ENCODE peak calls at places on chromosome 20, in six cellular contexts. K is uterus, X is iPS DF 6.9, I is heart left ventricle, S is transverse colon, R is hepatocyte. Z is an unnamed sample.

GRCh38 chr20:46700481-46700880 is 9.0 kb upstream of the SLC2A10 start:
- DNase-seq in K (no peak), X (no peak), I (no peak), S (no peak), R (no peak), Z (no peak)

GRCh38 chr20:22499475-22500174 is 84.7 kb downstream of the FOXA2 start:
- DNase-seq in K (no peak), X (no peak), I (no peak), S (peak), R (no peak), Z (no peak)

GRCh38 chr20:61441537-61441936 is 189.5 kb downstream of the CDH4 start:
- DNase-seq in K (no peak), X (no peak), I (no peak), S (no peak), R (no peak), Z (no peak)

GRCh38 chr20:38685853-38686473 is 38.3 kb upstream of the SLC32A1 start:
- DNase-seq in K (no peak), X (no peak), I (no peak), S (peak), R (peak), Z (no peak)

GRCh38 chr20:24097506-24098245 is 109.1 kb upstream of the GGTLC1 start:
- DNase-seq in K (no peak), X (no peak), I (no peak), S (no peak), R (no peak), Z (no peak)

GRCh38 chr20:8855315-8855714 is 213.6 kb upstream of the PLCB4 start:
- DNase-seq in K (peak), X (no peak), I (peak), S (no peak), R (no peak), Z (no peak)

GRCh38 chr20:17617868-17618672 is 48.2 kb downstream of the DSTN start:
- DNase-seq in K (peak), X (no peak), I (no peak), S (peak), R (no peak), Z (no peak)

GRCh38 chr20:46330072-46330763 is 21.9 kb upstream of the CDH22 start:
- DNase-seq in K (no peak), X (no peak), I (no peak), S (no peak), R (no peak), Z (no peak)

GRCh38 chr20:53448875-53449274 is 144.8 kb downstream of the ZNF217 start:
- DNase-seq in K (no peak), X (no peak), I (no peak), S (no peak), R (no peak), Z (no peak)

GRCh38 chr20:24752612-24753011 is 196.5 kb upstream of the CST7 start:
- DNase-seq in K (no peak), X (no peak), I (no peak), S (no peak), R (no peak), Z (no peak)

GRCh38 chr20:6714202-6714800 is 53.2 kb upstream of the BMP2 start:
- DNase-seq in K (no peak), X (no peak), I (no peak), S (peak), R (peak), Z (no peak)

GRCh38 chr20:50721881-50722281 is 9.5 kb upstream of the PARD6B start:
- DNase-seq in K (peak), X (no peak), I (peak), S (no peak), R (no peak), Z (no peak)

GRCh38 chr20:4074877-4075455 is 59.6 kb upstream of the RNF24 start:
- DNase-seq in K (no peak), X (no peak), I (no peak), S (no peak), R (no peak), Z (no peak)

GRCh38 chr20:43463133-43463863 is 5.6 kb downstream of the SRSF6 start:
- DNase-seq in K (no peak), X (no peak), I (no peak), S (no peak), R (no peak), Z (no peak)

GRCh38 chr20:44030394-44030793 is 115.7 kb downstream of the TOX2 start:
- DNase-seq in K (no peak), X (no peak), I (no peak), S (no peak), R (no peak), Z (no peak)

GRCh38 chr20:16490696-16491095 is 82.6 kb downstream of the KIF16B start:
- DNase-seq in K (no peak), X (no peak), I (no peak), S (no peak), R (no peak), Z (no peak)

GRCh38 chr20:60752741-60753420 is 499.2 kb upstream of the CDH4 start:
- DNase-seq in K (no peak), X (no peak), I (no peak), S (no peak), R (no peak), Z (no peak)

GRCh38 chr20:29741894-29742698 is 1515.4 kb upstream of the DEFB115 start:
- DNase-seq in K (no peak), X (no peak), I (no peak), S (no peak), R (no peak), Z (no peak)

GRCh38 chr20:41482647-41483552 is 116.3 kb upstream of the EMILIN3 start:
- DNase-seq in K (no peak), X (no peak), I (no peak), S (no peak), R (no peak), Z (no peak)

GRCh38 chr20:63736893-63737689 is 627 bp downstream of the LIME1 start:
- DNase-seq in K (peak), X (no peak), I (no peak), S (peak), R (peak), Z (no peak)

GRCh38 chr20:58697867-58698703 is 5.5 kb downstream of the NPEPL1 start:
- DNase-seq in K (no peak), X (no peak), I (peak), S (peak), R (no peak), Z (no peak)

GRCh38 chr20:41617059-41617921 is 887 bp downstream of the CHD6 start:
- DNase-seq in K (peak), X (no peak), I (peak), S (peak), R (peak), Z (no peak)

GRCh38 chr20:19785886-19786285 is 27.8 kb downstream of the RIN2 start:
- DNase-seq in K (no peak), X (no peak), I (peak), S (no peak), R (no peak), Z (no peak)

GRCh38 chr20:19786311-19786710 is 28.3 kb downstream of the RIN2 start:
- DNase-seq in K (peak), X (no peak), I (peak), S (peak), R (no peak), Z (no peak)

GRCh38 chr20:19789009-19789408 is 31.0 kb downstream of the RIN2 start:
- DNase-seq in K (no peak), X (no peak), I (no peak), S (no peak), R (no peak), Z (no peak)

GRCh38 chr20:19785173-19785799 is 27.2 kb downstream of the RIN2 start:
- DNase-seq in K (no peak), X (no peak), I (no peak), S (no peak), R (no peak), Z (no peak)

GRCh38 chr20:19787366-19787765 is 29.3 kb downstream of the RIN2 start:
- DNase-seq in K (no peak), X (no peak), I (no peak), S (no peak), R (no peak), Z (no peak)
- H3K27ac ChIP-seq in K (no peak), X (no peak), I (peak), S (no peak), R (no peak), Z (no peak)

DNA sequence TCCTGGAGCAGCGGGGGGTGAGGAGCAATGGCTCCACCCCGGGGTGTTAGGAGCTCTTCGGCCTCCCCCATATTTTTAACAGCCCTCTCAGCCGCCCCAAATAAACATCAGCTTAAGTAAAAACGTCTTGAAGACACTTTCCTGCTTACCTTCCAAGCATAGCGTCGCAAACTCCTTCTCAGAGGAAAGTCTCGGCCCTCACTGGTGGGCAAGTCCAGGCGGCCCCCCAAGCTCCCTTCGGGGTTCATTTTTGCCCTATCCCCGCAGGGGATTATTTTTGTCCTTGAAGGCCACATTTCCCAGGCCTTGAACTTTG is 892 bp downstream of the RBM38 start:
- DNase-seq in K (no peak), X (no peak), I (no peak), S (no peak), R (no peak), Z (no peak)
- H3K27ac ChIP-seq in K (peak), X (no peak), I (peak), S (peak), R (no peak), Z (peak)

GRCh38 chr20:48765359-48765758 is 62.4 kb downstream of the PREX1 start:
- DNase-seq in K (no peak), X (no peak), I (no peak), S (no peak), R (no peak), Z (no peak)
- H3K27ac ChIP-seq in K (no peak), X (no peak), I (no peak), S (no peak), R (no peak), Z (no peak)

DNA sequence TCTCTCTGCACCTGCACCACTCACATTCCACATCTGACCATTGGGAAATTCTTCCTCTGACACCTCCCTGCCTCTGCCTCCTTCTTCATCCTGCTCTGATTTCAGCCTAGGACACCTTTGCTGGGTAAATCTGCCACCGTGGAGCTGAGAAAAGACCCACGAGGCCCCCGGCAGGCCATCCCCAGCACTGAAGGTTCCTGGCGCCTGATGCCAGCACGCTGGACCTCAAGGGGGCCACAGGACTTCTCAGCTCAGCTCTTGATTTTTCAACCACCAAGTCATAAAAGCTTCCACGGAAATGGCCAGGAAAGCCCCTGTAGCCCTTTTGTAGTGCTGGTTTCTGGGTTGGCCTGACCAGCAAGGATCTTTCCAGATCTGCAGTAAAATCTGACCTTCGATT is 157.7 kb downstream of the BMP7 start:
- DNase-seq in K (no peak), X (no peak), I (no peak), S (no peak), R (no peak), Z (no peak)
- H3K27ac ChIP-seq in K (no peak), X (no peak), I (no peak), S (peak), R (peak), Z (peak)

DNA sequence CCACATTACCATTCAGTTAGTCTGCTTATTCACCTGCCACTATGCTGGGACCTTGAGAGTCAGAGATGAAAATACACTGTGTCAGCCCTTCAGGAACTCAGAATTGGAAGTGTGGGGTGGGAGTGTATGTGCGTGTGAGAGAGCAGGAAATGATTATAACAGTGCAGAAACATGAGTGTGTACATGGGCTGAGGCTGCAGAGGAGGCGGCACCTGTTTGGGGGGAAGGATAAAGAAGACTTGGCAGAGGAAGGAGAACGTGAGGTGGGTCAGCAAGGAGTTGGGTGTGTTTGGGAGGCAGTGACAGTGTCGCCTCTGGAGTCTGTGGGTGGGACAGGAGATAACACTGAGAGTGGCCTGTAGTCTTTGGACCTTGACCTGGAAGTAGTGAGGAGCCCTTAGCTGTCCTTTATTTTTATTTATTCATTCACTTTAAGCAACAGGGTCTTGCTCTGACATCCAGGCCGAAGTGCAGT is 3.1 kb downstream of the CHMP4B start:
- DNase-seq in K (no peak), X (no peak), I (no peak), S (peak), R (no peak), Z (no peak)
- H3K27ac ChIP-seq in K (no peak), X (no peak), I (no peak), S (peak), R (peak), Z (no peak)

DNA sequence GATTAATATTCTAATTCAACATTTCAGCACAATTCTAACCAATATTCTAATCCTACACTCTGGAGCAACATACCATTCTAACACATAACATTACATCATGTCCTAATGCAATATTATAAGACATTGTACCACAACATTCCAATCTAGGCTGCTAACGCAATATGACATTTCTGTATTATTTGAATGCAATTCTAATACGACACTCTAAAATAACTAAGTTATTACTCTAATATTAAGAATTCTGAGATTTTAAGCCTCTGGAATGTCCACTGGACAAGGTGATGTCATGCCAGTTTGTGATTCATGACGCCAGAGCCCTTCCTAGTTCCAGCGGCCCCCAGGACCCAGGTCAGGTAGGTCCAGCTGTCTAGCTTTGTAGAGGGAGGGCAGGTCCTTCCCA is 69.7 kb upstream of the SIRPA start:
- DNase-seq in K (no peak), X (no peak), I (no peak), S (no peak), R (no peak), Z (no peak)
- H3K27ac ChIP-seq in K (no peak), X (no peak), I (no peak), S (no peak), R (no peak), Z (no peak)

Z was measured in caudate nucleus.